ENCODE peak calls at places on chromosome 4, in ten cellular contexts. One of them, this sample, is unnamed. For H3K36me3, the result is how much of the 10 kb centered on the place peaks cover.

GRCh38 chr4:2689825-2690700 is 66.1 kb downstream of the TNIP2 start:
- DNase-seq in transverse colon: peak
- DNase-seq in CD8-positive, alpha-beta T cell: peak
- DNase-seq in stomach: no peak
- DNase-seq in adrenal gland: peak
- DNase-seq in uterus: no peak
- DNase-seq in IMR-90: no peak
- DNase-seq in heart right ventricle: no peak
- DNase-seq in cardiac muscle cell: no peak
- DNase-seq in right lobe of liver: no peak
- DNase-seq in this sample: no peak

GRCh38 chr4:19807505-19807904 is 444.2 kb upstream of the SLIT2 start:
- DNase-seq in adrenal gland: peak
- DNase-seq in stomach: no peak
- DNase-seq in right lobe of liver: no peak
- DNase-seq in transverse colon: no peak
- DNase-seq in IMR-90: peak
- DNase-seq in heart right ventricle: no peak
- DNase-seq in uterus: no peak
- DNase-seq in CD8-positive, alpha-beta T cell: no peak
- DNase-seq in cardiac muscle cell: no peak
- DNase-seq in this sample: no peak

GRCh38 chr4:3525532-3526430 is 6.4 kb downstream of the LRPAP1 start:
- DNase-seq in adrenal gland: no peak
- DNase-seq in right lobe of liver: peak
- DNase-seq in IMR-90: no peak
- DNase-seq in transverse colon: no peak
- DNase-seq in heart right ventricle: no peak
- DNase-seq in CD8-positive, alpha-beta T cell: no peak
- DNase-seq in uterus: no peak
- DNase-seq in stomach: no peak
- DNase-seq in cardiac muscle cell: no peak
- DNase-seq in this sample: no peak

GRCh38 chr4:18645356-18645755 is 623.8 kb upstream of the LCORL start:
- DNase-seq in adrenal gland: no peak
- DNase-seq in right lobe of liver: no peak
- DNase-seq in CD8-positive, alpha-beta T cell: no peak
- DNase-seq in transverse colon: no peak
- DNase-seq in heart right ventricle: no peak
- DNase-seq in stomach: no peak
- DNase-seq in cardiac muscle cell: no peak
- DNase-seq in uterus: no peak
- DNase-seq in IMR-90: no peak
- DNase-seq in this sample: no peak

GRCh38 chr4:155796031-155796430 is 37.2 kb downstream of the GUCY1B1 start:
- DNase-seq in CD8-positive, alpha-beta T cell: no peak
- DNase-seq in heart right ventricle: no peak
- DNase-seq in IMR-90: peak
- DNase-seq in right lobe of liver: no peak
- DNase-seq in cardiac muscle cell: no peak
- DNase-seq in adrenal gland: no peak
- DNase-seq in uterus: no peak
- DNase-seq in stomach: no peak
- DNase-seq in transverse colon: no peak
- DNase-seq in this sample: no peak

GRCh38 chr4:157196050-157196449 is 24.5 kb upstream of the GRIA2 start:
- DNase-seq in stomach: no peak
- DNase-seq in right lobe of liver: no peak
- DNase-seq in uterus: no peak
- DNase-seq in IMR-90: no peak
- DNase-seq in transverse colon: no peak
- DNase-seq in cardiac muscle cell: no peak
- DNase-seq in CD8-positive, alpha-beta T cell: no peak
- DNase-seq in adrenal gland: no peak
- DNase-seq in heart right ventricle: no peak
- DNase-seq in this sample: no peak

GRCh38 chr4:13540446-13541175 is 3.7 kb downstream of the NKX3-2 start:
- DNase-seq in heart right ventricle: no peak
- DNase-seq in transverse colon: no peak
- DNase-seq in uterus: no peak
- DNase-seq in IMR-90: no peak
- DNase-seq in CD8-positive, alpha-beta T cell: no peak
- DNase-seq in adrenal gland: no peak
- DNase-seq in right lobe of liver: no peak
- DNase-seq in stomach: no peak
- DNase-seq in cardiac muscle cell: no peak
- DNase-seq in this sample: no peak

GRCh38 chr4:142406917-142407501 is 439.1 kb downstream of the INPP4B start:
- DNase-seq in IMR-90: no peak
- DNase-seq in CD8-positive, alpha-beta T cell: no peak
- DNase-seq in uterus: no peak
- DNase-seq in stomach: no peak
- DNase-seq in adrenal gland: no peak
- DNase-seq in transverse colon: no peak
- DNase-seq in heart right ventricle: no peak
- DNase-seq in cardiac muscle cell: no peak
- DNase-seq in right lobe of liver: no peak
- DNase-seq in this sample: no peak

GRCh38 chr4:14919785-14920184 is 82.5 kb upstream of the CPEB2 start:
- DNase-seq in transverse colon: no peak
- DNase-seq in stomach: no peak
- DNase-seq in adrenal gland: no peak
- DNase-seq in CD8-positive, alpha-beta T cell: no peak
- DNase-seq in heart right ventricle: no peak
- DNase-seq in cardiac muscle cell: no peak
- DNase-seq in IMR-90: no peak
- DNase-seq in right lobe of liver: no peak
- DNase-seq in uterus: no peak
- DNase-seq in this sample: no peak

GRCh38 chr4:103484521-103484920 is 235.3 kb downstream of the TACR3 start:
- DNase-seq in transverse colon: no peak
- DNase-seq in IMR-90: no peak
- DNase-seq in adrenal gland: no peak
- DNase-seq in right lobe of liver: no peak
- DNase-seq in heart right ventricle: no peak
- DNase-seq in cardiac muscle cell: no peak
- DNase-seq in stomach: no peak
- DNase-seq in CD8-positive, alpha-beta T cell: no peak
- DNase-seq in uterus: no peak
- DNase-seq in this sample: peak

GRCh38 chr4:107046261-107046660 is 10.1 kb upstream of the DKK2 start:
- DNase-seq in stomach: no peak
- DNase-seq in right lobe of liver: no peak
- DNase-seq in adrenal gland: no peak
- DNase-seq in CD8-positive, alpha-beta T cell: no peak
- DNase-seq in uterus: no peak
- DNase-seq in heart right ventricle: no peak
- DNase-seq in IMR-90: no peak
- DNase-seq in transverse colon: no peak
- DNase-seq in cardiac muscle cell: no peak
- DNase-seq in this sample: no peak

DNA sequence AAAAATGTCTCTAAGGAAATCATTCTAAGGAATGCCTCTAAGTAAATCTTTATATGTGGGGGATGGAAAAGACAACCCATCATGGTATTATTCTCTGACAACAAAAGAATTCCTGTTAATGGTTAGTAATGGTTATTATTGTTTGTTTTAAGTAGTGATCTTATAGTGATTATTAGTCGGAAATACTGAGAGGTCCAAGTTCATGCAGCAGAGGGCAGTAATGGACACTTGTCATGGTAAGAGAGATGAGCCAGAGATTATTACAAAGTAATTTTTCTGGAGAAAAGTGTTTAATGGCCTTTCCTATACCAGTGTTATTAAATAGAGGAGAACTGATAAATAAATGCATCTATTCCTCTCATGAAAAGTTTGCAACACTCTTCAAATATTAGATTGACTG is 8.1 kb upstream of the DKK2 start:
- DNase-seq in heart right ventricle: no peak
- DNase-seq in adrenal gland: no peak
- DNase-seq in transverse colon: no peak
- DNase-seq in right lobe of liver: no peak
- DNase-seq in stomach: no peak
- DNase-seq in IMR-90: no peak
- DNase-seq in uterus: no peak
- DNase-seq in cardiac muscle cell: no peak
- DNase-seq in CD8-positive, alpha-beta T cell: no peak
- DNase-seq in this sample: no peak
- TF ChIP-seq CTCF in heart right ventricle: no peak
- TF ChIP-seq CTCF in adrenal gland: peak
- TF ChIP-seq CTCF in transverse colon: no peak
- TF ChIP-seq CTCF in right lobe of liver: no peak
- TF ChIP-seq CTCF in stomach: no peak
- TF ChIP-seq CTCF in IMR-90: peak
- TF ChIP-seq CTCF in uterus: no peak
- TF ChIP-seq CTCF in cardiac muscle cell: peak
- TF ChIP-seq CTCF in CD8-positive, alpha-beta T cell: no peak
- TF ChIP-seq CTCF in this sample: no peak

DNA sequence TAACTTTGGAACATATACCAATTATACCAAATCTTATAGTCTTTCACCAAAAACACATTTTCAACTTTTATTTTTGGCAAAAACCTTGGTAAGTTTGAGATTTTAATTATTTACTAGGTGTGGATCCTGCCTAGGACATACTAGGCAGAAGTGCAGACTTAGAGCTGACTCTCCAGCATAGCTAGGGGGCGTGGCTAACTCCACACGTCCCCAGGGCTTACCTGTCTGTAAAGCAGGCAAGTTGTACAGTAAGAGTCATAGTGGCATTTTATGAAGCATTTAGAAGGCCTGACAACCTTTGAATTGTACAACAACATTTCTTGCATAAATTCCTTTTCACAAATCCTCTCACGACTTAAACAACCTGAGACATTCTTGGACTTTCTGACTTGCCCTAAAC is 19.2 kb upstream of the GRPEL1 start:
- DNase-seq in IMR-90: no peak
- DNase-seq in right lobe of liver: no peak
- DNase-seq in CD8-positive, alpha-beta T cell: no peak
- DNase-seq in transverse colon: no peak
- DNase-seq in adrenal gland: no peak
- DNase-seq in heart right ventricle: no peak
- DNase-seq in stomach: no peak
- DNase-seq in uterus: no peak
- DNase-seq in cardiac muscle cell: no peak
- DNase-seq in this sample: no peak
- H3K36me3 ChIP-seq in IMR-90: under half
- H3K36me3 ChIP-seq in right lobe of liver: under half
- H3K36me3 ChIP-seq in CD8-positive, alpha-beta T cell: under half
- H3K36me3 ChIP-seq in transverse colon: under half
- H3K36me3 ChIP-seq in adrenal gland: under half
- H3K36me3 ChIP-seq in heart right ventricle: under half
- H3K36me3 ChIP-seq in stomach: under half
- H3K36me3 ChIP-seq in uterus: under half
- H3K36me3 ChIP-seq in cardiac muscle cell: under half
- H3K36me3 ChIP-seq in this sample: under half

GRCh38 chr4:62644372-62644771 is 1444.2 kb downstream of the ADGRL3 start:
- DNase-seq in transverse colon: peak
- DNase-seq in CD8-positive, alpha-beta T cell: no peak
- DNase-seq in stomach: no peak
- DNase-seq in adrenal gland: peak
- DNase-seq in right lobe of liver: no peak
- DNase-seq in uterus: no peak
- DNase-seq in IMR-90: no peak
- DNase-seq in cardiac muscle cell: peak
- DNase-seq in heart right ventricle: peak
- DNase-seq in this sample: peak

GRCh38 chr4:62640296-62640695 is 1440.2 kb downstream of the ADGRL3 start:
- DNase-seq in uterus: no peak
- DNase-seq in transverse colon: no peak
- DNase-seq in right lobe of liver: no peak
- DNase-seq in IMR-90: no peak
- DNase-seq in CD8-positive, alpha-beta T cell: no peak
- DNase-seq in adrenal gland: no peak
- DNase-seq in stomach: no peak
- DNase-seq in cardiac muscle cell: no peak
- DNase-seq in heart right ventricle: no peak
- DNase-seq in this sample: no peak
- H3K27ac ChIP-seq in uterus: no peak
- H3K27ac ChIP-seq in transverse colon: no peak
- H3K27ac ChIP-seq in right lobe of liver: no peak
- H3K27ac ChIP-seq in IMR-90: no peak
- H3K27ac ChIP-seq in CD8-positive, alpha-beta T cell: no peak
- H3K27ac ChIP-seq in adrenal gland: no peak
- H3K27ac ChIP-seq in stomach: no peak
- H3K27ac ChIP-seq in cardiac muscle cell: no peak
- H3K27ac ChIP-seq in heart right ventricle: no peak
- H3K27ac ChIP-seq in this sample: no peak

GRCh38 chr4:164977243-164978164 is at the start of gene TRIM61:
- DNase-seq in adrenal gland: peak
- DNase-seq in transverse colon: peak
- DNase-seq in uterus: no peak
- DNase-seq in IMR-90: peak
- DNase-seq in right lobe of liver: peak
- DNase-seq in cardiac muscle cell: peak
- DNase-seq in CD8-positive, alpha-beta T cell: peak
- DNase-seq in heart right ventricle: peak
- DNase-seq in stomach: no peak
- DNase-seq in this sample: no peak
- TF ChIP-seq CTCF in adrenal gland: no peak
- TF ChIP-seq CTCF in transverse colon: no peak
- TF ChIP-seq CTCF in uterus: no peak
- TF ChIP-seq CTCF in IMR-90: peak
- TF ChIP-seq CTCF in right lobe of liver: no peak
- TF ChIP-seq CTCF in cardiac muscle cell: peak
- TF ChIP-seq CTCF in CD8-positive, alpha-beta T cell: no peak
- TF ChIP-seq CTCF in heart right ventricle: no peak
- TF ChIP-seq CTCF in stomach: no peak
- TF ChIP-seq CTCF in this sample: no peak